ENCODE peak calls at places on chromosomes 13 and 19, in six cellular contexts. One of them, this sample, is unnamed.
A peak's percentile ranks its signal among the peaks of the same experiment; 100 is the strongest.

GRCh38 chr13:36297259-36297599 is 385 bp downstream of the CCDC169 start:
- DNase-seq in H9: no peak
- DNase-seq in H54: no peak
- DNase-seq in neural crest cell: no peak
- DNase-seq in Peyer's patch: no peak
- DNase-seq in tibial nerve: no peak
- DNase-seq in this sample: peak; percentile 68

GRCh38 chr19:53530622-53531021 is 7.3 kb upstream of the ZNF331 start:
- DNase-seq in H54: no peak
- DNase-seq in tibial nerve: no peak
- DNase-seq in neural crest cell: no peak
- DNase-seq in Peyer's patch: no peak
- DNase-seq in H9: no peak
- DNase-seq in this sample: no peak

GRCh38 chr13:109172099-109172498 is 542.7 kb downstream of the MYO16 start:
- DNase-seq in neural crest cell: no peak
- DNase-seq in H54: no peak
- DNase-seq in Peyer's patch: no peak
- DNase-seq in H9: no peak
- DNase-seq in tibial nerve: no peak
- DNase-seq in this sample: no peak

GRCh38 chr19:7120499-7120898 is 51.0 kb downstream of the ZNF557 start:
- DNase-seq in H54: no peak
- DNase-seq in tibial nerve: no peak
- DNase-seq in H9: no peak
- DNase-seq in Peyer's patch: peak; percentile 5
- DNase-seq in neural crest cell: no peak
- DNase-seq in this sample: no peak

GRCh38 chr13:110116072-110116487 is 190.9 kb downstream of the COL4A1 start:
- DNase-seq in tibial nerve: peak; percentile 44
- DNase-seq in H54: peak; percentile 65
- DNase-seq in Peyer's patch: peak; percentile 67
- DNase-seq in neural crest cell: peak; percentile 73
- DNase-seq in H9: peak; percentile 82
- DNase-seq in this sample: peak; percentile 74

GRCh38 chr19:6777434-6777833 is 4.9 kb downstream of the VAV1 start:
- DNase-seq in Peyer's patch: no peak
- DNase-seq in H54: no peak
- DNase-seq in H9: no peak
- DNase-seq in neural crest cell: no peak
- DNase-seq in tibial nerve: no peak
- DNase-seq in this sample: no peak

GRCh38 chr13:25037057-25037813 is 58.7 kb upstream of the PABPC3 start:
- DNase-seq in tibial nerve: peak; percentile 14
- DNase-seq in neural crest cell: peak; percentile 60
- DNase-seq in H54: peak; percentile 23
- DNase-seq in H9: peak; percentile 74
- DNase-seq in Peyer's patch: peak; percentile 69
- DNase-seq in this sample: peak; percentile 75

GRCh38 chr19:9839415-9839814 is 4.3 kb downstream of the PIN1 start:
- DNase-seq in Peyer's patch: no peak
- DNase-seq in neural crest cell: no peak
- DNase-seq in H9: no peak
- DNase-seq in H54: no peak
- DNase-seq in tibial nerve: no peak
- DNase-seq in this sample: no peak

GRCh38 chr13:55219538-55219937 is 1921.2 kb upstream of the PRR20A start:
- DNase-seq in Peyer's patch: no peak
- DNase-seq in H54: no peak
- DNase-seq in H9: no peak
- DNase-seq in neural crest cell: no peak
- DNase-seq in tibial nerve: no peak
- DNase-seq in this sample: no peak

GRCh38 chr19:3179739-3180293 is 1.2 kb downstream of the S1PR4 start:
- DNase-seq in Peyer's patch: no peak
- DNase-seq in H9: peak; percentile 23
- DNase-seq in tibial nerve: no peak
- DNase-seq in neural crest cell: no peak
- DNase-seq in H54: no peak
- DNase-seq in this sample: peak; percentile 59

GRCh38 chr13:45328661-45329105 is 12.3 kb downstream of the TPT1 start:
- DNase-seq in H54: no peak
- DNase-seq in Peyer's patch: no peak
- DNase-seq in H9: no peak
- DNase-seq in neural crest cell: no peak
- DNase-seq in tibial nerve: no peak
- DNase-seq in this sample: no peak

GRCh38 chr19:42201489-42202289 is 15.8 kb downstream of the DEDD2 start:
- DNase-seq in H54: no peak
- DNase-seq in H9: no peak
- DNase-seq in tibial nerve: no peak
- DNase-seq in Peyer's patch: peak; percentile 86
- DNase-seq in neural crest cell: no peak
- DNase-seq in this sample: peak; percentile 78

GRCh38 chr19:55216461-55217198 is 7.3 kb upstream of the PTPRH start:
- DNase-seq in H9: peak; percentile 96
- DNase-seq in H54: peak; percentile 99
- DNase-seq in tibial nerve: peak; percentile 73
- DNase-seq in neural crest cell: peak; percentile 86
- DNase-seq in Peyer's patch: peak; percentile 91
- DNase-seq in this sample: peak; percentile 39

GRCh38 chr13:89279374-89279773 is 1608.2 kb downstream of the SLITRK5 start:
- DNase-seq in H54: no peak
- DNase-seq in tibial nerve: no peak
- DNase-seq in Peyer's patch: no peak
- DNase-seq in H9: no peak
- DNase-seq in neural crest cell: no peak
- DNase-seq in this sample: no peak

GRCh38 chr19:52640916-52641315 is 2.8 kb upstream of the ZNF83 start:
- DNase-seq in tibial nerve: no peak
- DNase-seq in H54: no peak
- DNase-seq in Peyer's patch: no peak
- DNase-seq in H9: peak; percentile 82
- DNase-seq in neural crest cell: no peak
- DNase-seq in this sample: no peak

GRCh38 chr19:4624733-4625362 is 14.5 kb upstream of the TNFAIP8L1 start:
- DNase-seq in H9: peak; percentile 87
- DNase-seq in Peyer's patch: no peak
- DNase-seq in tibial nerve: no peak
- DNase-seq in H54: no peak
- DNase-seq in neural crest cell: no peak
- DNase-seq in this sample: peak; percentile 35

GRCh38 chr13:44396963-44397580 is 23.4 kb downstream of the SERP2 start:
- DNase-seq in H9: no peak
- DNase-seq in H54: no peak
- DNase-seq in neural crest cell: no peak
- DNase-seq in Peyer's patch: no peak
- DNase-seq in tibial nerve: no peak
- DNase-seq in this sample: no peak

GRCh38 chr13:76214001-76214400 is 577.9 kb downstream of the LMO7 start:
- DNase-seq in neural crest cell: no peak
- DNase-seq in H54: no peak
- DNase-seq in H9: no peak
- DNase-seq in tibial nerve: no peak
- DNase-seq in Peyer's patch: no peak
- DNase-seq in this sample: no peak

GRCh38 chr13:70959376-70959775 is 851.1 kb upstream of the KLHL1 start:
- DNase-seq in H9: no peak
- DNase-seq in H54: no peak
- DNase-seq in Peyer's patch: no peak
- DNase-seq in tibial nerve: no peak
- DNase-seq in neural crest cell: no peak
- DNase-seq in this sample: no peak

GRCh38 chr13:87998081-87998480 is 326.9 kb downstream of the SLITRK5 start:
- DNase-seq in H54: no peak
- DNase-seq in tibial nerve: no peak
- DNase-seq in neural crest cell: no peak
- DNase-seq in H9: no peak
- DNase-seq in Peyer's patch: no peak
- DNase-seq in this sample: no peak

GRCh38 chr19:51114087-51114714 is 6.0 kb upstream of the CTU1 start:
- DNase-seq in tibial nerve: no peak
- DNase-seq in H9: no peak
- DNase-seq in Peyer's patch: no peak
- DNase-seq in H54: no peak
- DNase-seq in neural crest cell: no peak
- DNase-seq in this sample: peak; percentile 49

GRCh38 chr13:51584731-51585191 is 499 bp downstream of the WDFY2 start:
- DNase-seq in neural crest cell: peak; percentile 53
- DNase-seq in H54: peak; percentile 5
- DNase-seq in tibial nerve: peak; percentile 28
- DNase-seq in Peyer's patch: peak; percentile 81
- DNase-seq in H9: peak; percentile 76
- DNase-seq in this sample: peak; percentile 82

GRCh38 chr19:38707512-38708114 is 36.7 kb downstream of the CAPN12 start:
- DNase-seq in H9: no peak
- DNase-seq in Peyer's patch: peak; percentile 66
- DNase-seq in H54: no peak
- DNase-seq in tibial nerve: no peak
- DNase-seq in neural crest cell: no peak
- DNase-seq in this sample: no peak

GRCh38 chr19:3276341-3276799 is 51.9 kb downstream of the CELF5 start:
- DNase-seq in H54: peak; percentile 83
- DNase-seq in neural crest cell: no peak
- DNase-seq in Peyer's patch: peak; percentile 56
- DNase-seq in H9: peak; percentile 99
- DNase-seq in tibial nerve: no peak
- DNase-seq in this sample: peak; percentile 43

GRCh38 chr19:39428309-39429112 is 7.2 kb downstream of the RPS16 start:
- DNase-seq in neural crest cell: no peak
- DNase-seq in H54: peak; percentile 79
- DNase-seq in tibial nerve: no peak
- DNase-seq in Peyer's patch: no peak
- DNase-seq in H9: peak; percentile 93
- DNase-seq in this sample: no peak

GRCh38 chr19:7159105-7159933 is 89.8 kb downstream of the ZNF557 start:
- DNase-seq in neural crest cell: no peak
- DNase-seq in H9: no peak
- DNase-seq in tibial nerve: no peak
- DNase-seq in H54: peak; percentile 71
- DNase-seq in Peyer's patch: no peak
- DNase-seq in this sample: no peak

GRCh38 chr19:28521169-28521568 is 691.8 kb downstream of the UQCRFS1 start:
- DNase-seq in Peyer's patch: no peak
- DNase-seq in tibial nerve: no peak
- DNase-seq in H9: no peak
- DNase-seq in neural crest cell: no peak
- DNase-seq in H54: no peak
- DNase-seq in this sample: no peak

GRCh38 chr19:39701291-39701690 is 3.0 kb upstream of the LGALS14 start:
- DNase-seq in neural crest cell: no peak
- DNase-seq in H9: no peak
- DNase-seq in tibial nerve: no peak
- DNase-seq in H54: no peak
- DNase-seq in Peyer's patch: no peak
- DNase-seq in this sample: peak; percentile 89

GRCh38 chr19:53579518-53579917 is 41.6 kb downstream of the ZNF331 start:
- DNase-seq in tibial nerve: no peak
- DNase-seq in Peyer's patch: no peak
- DNase-seq in H54: no peak
- DNase-seq in H9: no peak
- DNase-seq in neural crest cell: no peak
- DNase-seq in this sample: no peak

GRCh38 chr13:92769064-92769463 is 457.5 kb upstream of the GPC6 start:
- DNase-seq in neural crest cell: no peak
- DNase-seq in H54: no peak
- DNase-seq in Peyer's patch: no peak
- DNase-seq in H9: no peak
- DNase-seq in tibial nerve: no peak
- DNase-seq in this sample: no peak

GRCh38 chr13:109869312-109870237 is 83.2 kb upstream of the IRS2 start:
- DNase-seq in Peyer's patch: peak; percentile 69
- DNase-seq in neural crest cell: no peak
- DNase-seq in H9: peak; percentile 59
- DNase-seq in H54: no peak
- DNase-seq in tibial nerve: no peak
- DNase-seq in this sample: peak; percentile 22

GRCh38 chr13:106619688-106620555 is 52.0 kb upstream of the ARGLU1 start:
- DNase-seq in tibial nerve: peak; percentile 23
- DNase-seq in Peyer's patch: peak; percentile 60
- DNase-seq in neural crest cell: peak; percentile 9
- DNase-seq in H54: peak; percentile 75
- DNase-seq in H9: peak; percentile 51
- DNase-seq in this sample: peak; percentile 52

GRCh38 chr19:3694361-3695123 is 5.7 kb downstream of the PIP5K1C start:
- DNase-seq in Peyer's patch: no peak
- DNase-seq in neural crest cell: no peak
- DNase-seq in H54: no peak
- DNase-seq in H9: no peak
- DNase-seq in tibial nerve: no peak
- DNase-seq in this sample: no peak

GRCh38 chr19:35142531-35143230 is 374 bp upstream of the FXYD7 start:
- DNase-seq in Peyer's patch: peak; percentile 80
- DNase-seq in H9: peak; percentile 85
- DNase-seq in tibial nerve: no peak
- DNase-seq in neural crest cell: peak; percentile 66
- DNase-seq in H54: no peak
- DNase-seq in this sample: peak; percentile 62

GRCh38 chr19:38781058-38781457 is 7.7 kb upstream of the LGALS7 start:
- DNase-seq in tibial nerve: no peak
- DNase-seq in H54: no peak
- DNase-seq in Peyer's patch: no peak
- DNase-seq in H9: no peak
- DNase-seq in neural crest cell: no peak
- DNase-seq in this sample: no peak

GRCh38 chr13:51223284-51224270 is 1.4 kb downstream of the FAM124A start:
- DNase-seq in Peyer's patch: no peak
- DNase-seq in neural crest cell: no peak
- DNase-seq in tibial nerve: peak; percentile 13
- DNase-seq in H9: no peak
- DNase-seq in H54: no peak
- DNase-seq in this sample: no peak

This sample was measured in GM12865.